ENCODE peak calls at places on chromosomes 6 and 20, in nine cellular contexts. One of them, this sample, is unnamed.

GRCh38 chr6:85864453-85865401 is 222.0 kb upstream of the SYNCRIP start:
- DNase-seq in stimulated activated CD4-positive, alpha-beta T cell treated with anti-CD3 and anti-CD28 coated beads, Interleukin-12 subunit alpha, Interleukin-12 subunit beta, amount 100 ng/mL, for 24 hours: no peak
- DNase-seq in fibroblast of the conjunctiva: no peak
- DNase-seq in activated naive CD8-positive, alpha-beta T cell treated with anti-CD3 and anti-CD28 coated beads for 36 hours: no peak
- DNase-seq in naive thymus-derived CD8-positive, alpha-beta T cell: no peak
- DNase-seq in lung: no peak
- DNase-seq in osteoblast: no peak
- DNase-seq in HS-27A: no peak
- DNase-seq in mesothelial cell of epicardium: no peak
- DNase-seq in this sample: peak

GRCh38 chr6:44826277-44826676 is 438.8 kb downstream of the CDC5L start:
- DNase-seq in lung: no peak
- DNase-seq in naive thymus-derived CD8-positive, alpha-beta T cell: no peak
- DNase-seq in osteoblast: no peak
- DNase-seq in mesothelial cell of epicardium: no peak
- DNase-seq in HS-27A: no peak
- DNase-seq in stimulated activated CD4-positive, alpha-beta T cell treated with anti-CD3 and anti-CD28 coated beads, Interleukin-12 subunit alpha, Interleukin-12 subunit beta, amount 100 ng/mL, for 24 hours: no peak
- DNase-seq in activated naive CD8-positive, alpha-beta T cell treated with anti-CD3 and anti-CD28 coated beads for 36 hours: no peak
- DNase-seq in fibroblast of the conjunctiva: no peak
- DNase-seq in this sample: no peak

GRCh38 chr6:25354078-25354940 is 75.1 kb downstream of the CARMIL1 start:
- DNase-seq in naive thymus-derived CD8-positive, alpha-beta T cell: no peak
- DNase-seq in lung: no peak
- DNase-seq in fibroblast of the conjunctiva: no peak
- DNase-seq in mesothelial cell of epicardium: no peak
- DNase-seq in activated naive CD8-positive, alpha-beta T cell treated with anti-CD3 and anti-CD28 coated beads for 36 hours: no peak
- DNase-seq in HS-27A: peak
- DNase-seq in osteoblast: peak
- DNase-seq in stimulated activated CD4-positive, alpha-beta T cell treated with anti-CD3 and anti-CD28 coated beads, Interleukin-12 subunit alpha, Interleukin-12 subunit beta, amount 100 ng/mL, for 24 hours: no peak
- DNase-seq in this sample: peak

GRCh38 chr20:49568491-49569151 is 684 bp upstream of the PTGIS start:
- DNase-seq in mesothelial cell of epicardium: peak
- DNase-seq in HS-27A: no peak
- DNase-seq in osteoblast: peak
- DNase-seq in lung: no peak
- DNase-seq in stimulated activated CD4-positive, alpha-beta T cell treated with anti-CD3 and anti-CD28 coated beads, Interleukin-12 subunit alpha, Interleukin-12 subunit beta, amount 100 ng/mL, for 24 hours: no peak
- DNase-seq in fibroblast of the conjunctiva: no peak
- DNase-seq in activated naive CD8-positive, alpha-beta T cell treated with anti-CD3 and anti-CD28 coated beads for 36 hours: no peak
- DNase-seq in naive thymus-derived CD8-positive, alpha-beta T cell: no peak
- DNase-seq in this sample: no peak

GRCh38 chr6:166025149-166025898 is 142.3 kb downstream of the TBXT start:
- DNase-seq in naive thymus-derived CD8-positive, alpha-beta T cell: no peak
- DNase-seq in HS-27A: no peak
- DNase-seq in fibroblast of the conjunctiva: peak
- DNase-seq in mesothelial cell of epicardium: no peak
- DNase-seq in stimulated activated CD4-positive, alpha-beta T cell treated with anti-CD3 and anti-CD28 coated beads, Interleukin-12 subunit alpha, Interleukin-12 subunit beta, amount 100 ng/mL, for 24 hours: no peak
- DNase-seq in osteoblast: peak
- DNase-seq in activated naive CD8-positive, alpha-beta T cell treated with anti-CD3 and anti-CD28 coated beads for 36 hours: no peak
- DNase-seq in lung: no peak
- DNase-seq in this sample: peak

GRCh38 chr20:17628101-17628841 is 53.8 kb downstream of the RRBP1 start:
- DNase-seq in HS-27A: no peak
- DNase-seq in activated naive CD8-positive, alpha-beta T cell treated with anti-CD3 and anti-CD28 coated beads for 36 hours: no peak
- DNase-seq in lung: no peak
- DNase-seq in stimulated activated CD4-positive, alpha-beta T cell treated with anti-CD3 and anti-CD28 coated beads, Interleukin-12 subunit alpha, Interleukin-12 subunit beta, amount 100 ng/mL, for 24 hours: no peak
- DNase-seq in naive thymus-derived CD8-positive, alpha-beta T cell: no peak
- DNase-seq in mesothelial cell of epicardium: no peak
- DNase-seq in fibroblast of the conjunctiva: no peak
- DNase-seq in osteoblast: peak
- DNase-seq in this sample: no peak

GRCh38 chr6:3561745-3562144 is 104.9 kb upstream of the SLC22A23 start:
- DNase-seq in HS-27A: no peak
- DNase-seq in naive thymus-derived CD8-positive, alpha-beta T cell: no peak
- DNase-seq in osteoblast: no peak
- DNase-seq in fibroblast of the conjunctiva: no peak
- DNase-seq in mesothelial cell of epicardium: no peak
- DNase-seq in stimulated activated CD4-positive, alpha-beta T cell treated with anti-CD3 and anti-CD28 coated beads, Interleukin-12 subunit alpha, Interleukin-12 subunit beta, amount 100 ng/mL, for 24 hours: no peak
- DNase-seq in activated naive CD8-positive, alpha-beta T cell treated with anti-CD3 and anti-CD28 coated beads for 36 hours: no peak
- DNase-seq in lung: no peak
- DNase-seq in this sample: no peak

GRCh38 chr6:110329729-110330436 is 28.3 kb downstream of the METTL24 start:
- DNase-seq in naive thymus-derived CD8-positive, alpha-beta T cell: no peak
- DNase-seq in osteoblast: no peak
- DNase-seq in stimulated activated CD4-positive, alpha-beta T cell treated with anti-CD3 and anti-CD28 coated beads, Interleukin-12 subunit alpha, Interleukin-12 subunit beta, amount 100 ng/mL, for 24 hours: no peak
- DNase-seq in activated naive CD8-positive, alpha-beta T cell treated with anti-CD3 and anti-CD28 coated beads for 36 hours: no peak
- DNase-seq in HS-27A: no peak
- DNase-seq in lung: no peak
- DNase-seq in mesothelial cell of epicardium: no peak
- DNase-seq in fibroblast of the conjunctiva: no peak
- DNase-seq in this sample: no peak

GRCh38 chr6:23308166-23308565 is 738.8 kb downstream of the HDGFL1 start:
- DNase-seq in fibroblast of the conjunctiva: no peak
- DNase-seq in lung: no peak
- DNase-seq in stimulated activated CD4-positive, alpha-beta T cell treated with anti-CD3 and anti-CD28 coated beads, Interleukin-12 subunit alpha, Interleukin-12 subunit beta, amount 100 ng/mL, for 24 hours: no peak
- DNase-seq in activated naive CD8-positive, alpha-beta T cell treated with anti-CD3 and anti-CD28 coated beads for 36 hours: no peak
- DNase-seq in mesothelial cell of epicardium: no peak
- DNase-seq in osteoblast: no peak
- DNase-seq in HS-27A: no peak
- DNase-seq in naive thymus-derived CD8-positive, alpha-beta T cell: no peak
- DNase-seq in this sample: no peak

GRCh38 chr6:26159417-26160273 is 72.4 kb downstream of the HFE start:
- DNase-seq in naive thymus-derived CD8-positive, alpha-beta T cell: no peak
- DNase-seq in mesothelial cell of epicardium: no peak
- DNase-seq in activated naive CD8-positive, alpha-beta T cell treated with anti-CD3 and anti-CD28 coated beads for 36 hours: no peak
- DNase-seq in fibroblast of the conjunctiva: no peak
- DNase-seq in stimulated activated CD4-positive, alpha-beta T cell treated with anti-CD3 and anti-CD28 coated beads, Interleukin-12 subunit alpha, Interleukin-12 subunit beta, amount 100 ng/mL, for 24 hours: no peak
- DNase-seq in lung: no peak
- DNase-seq in osteoblast: peak
- DNase-seq in HS-27A: no peak
- DNase-seq in this sample: no peak

GRCh38 chr6:33689148-33689494 is 22.4 kb downstream of the UQCC2 start:
- DNase-seq in activated naive CD8-positive, alpha-beta T cell treated with anti-CD3 and anti-CD28 coated beads for 36 hours: no peak
- DNase-seq in stimulated activated CD4-positive, alpha-beta T cell treated with anti-CD3 and anti-CD28 coated beads, Interleukin-12 subunit alpha, Interleukin-12 subunit beta, amount 100 ng/mL, for 24 hours: no peak
- DNase-seq in HS-27A: no peak
- DNase-seq in lung: no peak
- DNase-seq in naive thymus-derived CD8-positive, alpha-beta T cell: no peak
- DNase-seq in mesothelial cell of epicardium: no peak
- DNase-seq in osteoblast: peak
- DNase-seq in fibroblast of the conjunctiva: no peak
- DNase-seq in this sample: no peak

GRCh38 chr20:8232332-8232731 is 100.3 kb downstream of the PLCB1 start:
- DNase-seq in activated naive CD8-positive, alpha-beta T cell treated with anti-CD3 and anti-CD28 coated beads for 36 hours: no peak
- DNase-seq in mesothelial cell of epicardium: no peak
- DNase-seq in HS-27A: no peak
- DNase-seq in naive thymus-derived CD8-positive, alpha-beta T cell: no peak
- DNase-seq in lung: no peak
- DNase-seq in stimulated activated CD4-positive, alpha-beta T cell treated with anti-CD3 and anti-CD28 coated beads, Interleukin-12 subunit alpha, Interleukin-12 subunit beta, amount 100 ng/mL, for 24 hours: no peak
- DNase-seq in osteoblast: no peak
- DNase-seq in fibroblast of the conjunctiva: no peak
- DNase-seq in this sample: no peak

GRCh38 chr6:72946766-72947165 is 278.5 kb downstream of the KHDC1L start:
- DNase-seq in fibroblast of the conjunctiva: peak
- DNase-seq in mesothelial cell of epicardium: no peak
- DNase-seq in stimulated activated CD4-positive, alpha-beta T cell treated with anti-CD3 and anti-CD28 coated beads, Interleukin-12 subunit alpha, Interleukin-12 subunit beta, amount 100 ng/mL, for 24 hours: no peak
- DNase-seq in activated naive CD8-positive, alpha-beta T cell treated with anti-CD3 and anti-CD28 coated beads for 36 hours: no peak
- DNase-seq in naive thymus-derived CD8-positive, alpha-beta T cell: no peak
- DNase-seq in osteoblast: no peak
- DNase-seq in lung: no peak
- DNase-seq in HS-27A: no peak
- DNase-seq in this sample: no peak

GRCh38 chr6:40517654-40518053 is 69.5 kb downstream of the LRFN2 start:
- DNase-seq in osteoblast: no peak
- DNase-seq in HS-27A: no peak
- DNase-seq in lung: no peak
- DNase-seq in naive thymus-derived CD8-positive, alpha-beta T cell: no peak
- DNase-seq in mesothelial cell of epicardium: no peak
- DNase-seq in fibroblast of the conjunctiva: no peak
- DNase-seq in stimulated activated CD4-positive, alpha-beta T cell treated with anti-CD3 and anti-CD28 coated beads, Interleukin-12 subunit alpha, Interleukin-12 subunit beta, amount 100 ng/mL, for 24 hours: no peak
- DNase-seq in activated naive CD8-positive, alpha-beta T cell treated with anti-CD3 and anti-CD28 coated beads for 36 hours: no peak
- DNase-seq in this sample: no peak

GRCh38 chr20:17921774-17922173 is 46.8 kb downstream of the SNX5 start:
- DNase-seq in stimulated activated CD4-positive, alpha-beta T cell treated with anti-CD3 and anti-CD28 coated beads, Interleukin-12 subunit alpha, Interleukin-12 subunit beta, amount 100 ng/mL, for 24 hours: no peak
- DNase-seq in mesothelial cell of epicardium: no peak
- DNase-seq in fibroblast of the conjunctiva: no peak
- DNase-seq in HS-27A: no peak
- DNase-seq in osteoblast: no peak
- DNase-seq in lung: no peak
- DNase-seq in activated naive CD8-positive, alpha-beta T cell treated with anti-CD3 and anti-CD28 coated beads for 36 hours: no peak
- DNase-seq in naive thymus-derived CD8-positive, alpha-beta T cell: no peak
- DNase-seq in this sample: no peak

GRCh38 chr20:12210591-12210990 is 292.9 kb downstream of the BTBD3 start:
- DNase-seq in osteoblast: no peak
- DNase-seq in mesothelial cell of epicardium: no peak
- DNase-seq in fibroblast of the conjunctiva: no peak
- DNase-seq in HS-27A: no peak
- DNase-seq in activated naive CD8-positive, alpha-beta T cell treated with anti-CD3 and anti-CD28 coated beads for 36 hours: no peak
- DNase-seq in lung: no peak
- DNase-seq in stimulated activated CD4-positive, alpha-beta T cell treated with anti-CD3 and anti-CD28 coated beads, Interleukin-12 subunit alpha, Interleukin-12 subunit beta, amount 100 ng/mL, for 24 hours: no peak
- DNase-seq in naive thymus-derived CD8-positive, alpha-beta T cell: no peak
- DNase-seq in this sample: no peak

GRCh38 chr6:104940881-104941693 is 15.8 kb upstream of the LIN28B start:
- DNase-seq in stimulated activated CD4-positive, alpha-beta T cell treated with anti-CD3 and anti-CD28 coated beads, Interleukin-12 subunit alpha, Interleukin-12 subunit beta, amount 100 ng/mL, for 24 hours: peak
- DNase-seq in HS-27A: no peak
- DNase-seq in naive thymus-derived CD8-positive, alpha-beta T cell: no peak
- DNase-seq in mesothelial cell of epicardium: peak
- DNase-seq in osteoblast: peak
- DNase-seq in activated naive CD8-positive, alpha-beta T cell treated with anti-CD3 and anti-CD28 coated beads for 36 hours: peak
- DNase-seq in lung: no peak
- DNase-seq in fibroblast of the conjunctiva: no peak
- DNase-seq in this sample: peak

GRCh38 chr20:37565134-37565811 is 37.6 kb upstream of the BLCAP start:
- DNase-seq in HS-27A: no peak
- DNase-seq in mesothelial cell of epicardium: no peak
- DNase-seq in fibroblast of the conjunctiva: no peak
- DNase-seq in naive thymus-derived CD8-positive, alpha-beta T cell: no peak
- DNase-seq in osteoblast: no peak
- DNase-seq in stimulated activated CD4-positive, alpha-beta T cell treated with anti-CD3 and anti-CD28 coated beads, Interleukin-12 subunit alpha, Interleukin-12 subunit beta, amount 100 ng/mL, for 24 hours: no peak
- DNase-seq in lung: no peak
- DNase-seq in activated naive CD8-positive, alpha-beta T cell treated with anti-CD3 and anti-CD28 coated beads for 36 hours: no peak
- DNase-seq in this sample: no peak

GRCh38 chr6:142698751-142699150 is 246.2 kb downstream of the HIVEP2 start:
- DNase-seq in mesothelial cell of epicardium: no peak
- DNase-seq in naive thymus-derived CD8-positive, alpha-beta T cell: no peak
- DNase-seq in activated naive CD8-positive, alpha-beta T cell treated with anti-CD3 and anti-CD28 coated beads for 36 hours: no peak
- DNase-seq in lung: no peak
- DNase-seq in osteoblast: no peak
- DNase-seq in HS-27A: no peak
- DNase-seq in stimulated activated CD4-positive, alpha-beta T cell treated with anti-CD3 and anti-CD28 coated beads, Interleukin-12 subunit alpha, Interleukin-12 subunit beta, amount 100 ng/mL, for 24 hours: no peak
- DNase-seq in fibroblast of the conjunctiva: no peak
- DNase-seq in this sample: no peak

GRCh38 chr6:35831257-35832007 is 26.3 kb downstream of the LHFPL5 start:
- DNase-seq in stimulated activated CD4-positive, alpha-beta T cell treated with anti-CD3 and anti-CD28 coated beads, Interleukin-12 subunit alpha, Interleukin-12 subunit beta, amount 100 ng/mL, for 24 hours: no peak
- DNase-seq in activated naive CD8-positive, alpha-beta T cell treated with anti-CD3 and anti-CD28 coated beads for 36 hours: no peak
- DNase-seq in osteoblast: no peak
- DNase-seq in HS-27A: no peak
- DNase-seq in mesothelial cell of epicardium: no peak
- DNase-seq in naive thymus-derived CD8-positive, alpha-beta T cell: no peak
- DNase-seq in lung: no peak
- DNase-seq in fibroblast of the conjunctiva: no peak
- DNase-seq in this sample: no peak

GRCh38 chr20:1327241-1327653 is 1.7 kb downstream of the SDCBP2 start:
- DNase-seq in lung: no peak
- DNase-seq in mesothelial cell of epicardium: no peak
- DNase-seq in naive thymus-derived CD8-positive, alpha-beta T cell: no peak
- DNase-seq in stimulated activated CD4-positive, alpha-beta T cell treated with anti-CD3 and anti-CD28 coated beads, Interleukin-12 subunit alpha, Interleukin-12 subunit beta, amount 100 ng/mL, for 24 hours: no peak
- DNase-seq in fibroblast of the conjunctiva: no peak
- DNase-seq in osteoblast: peak
- DNase-seq in HS-27A: no peak
- DNase-seq in activated naive CD8-positive, alpha-beta T cell treated with anti-CD3 and anti-CD28 coated beads for 36 hours: peak
- DNase-seq in this sample: no peak

GRCh38 chr6:151325075-151326050 is 66.0 kb downstream of the ZBTB2 start:
- DNase-seq in activated naive CD8-positive, alpha-beta T cell treated with anti-CD3 and anti-CD28 coated beads for 36 hours: peak
- DNase-seq in naive thymus-derived CD8-positive, alpha-beta T cell: peak
- DNase-seq in fibroblast of the conjunctiva: peak
- DNase-seq in lung: peak
- DNase-seq in HS-27A: peak
- DNase-seq in stimulated activated CD4-positive, alpha-beta T cell treated with anti-CD3 and anti-CD28 coated beads, Interleukin-12 subunit alpha, Interleukin-12 subunit beta, amount 100 ng/mL, for 24 hours: no peak
- DNase-seq in osteoblast: peak
- DNase-seq in mesothelial cell of epicardium: no peak
- DNase-seq in this sample: peak

GRCh38 chr6:31171931-31172882 is 1.7 kb upstream of the POU5F1 start:
- DNase-seq in mesothelial cell of epicardium: no peak
- DNase-seq in osteoblast: no peak
- DNase-seq in naive thymus-derived CD8-positive, alpha-beta T cell: no peak
- DNase-seq in HS-27A: no peak
- DNase-seq in fibroblast of the conjunctiva: no peak
- DNase-seq in stimulated activated CD4-positive, alpha-beta T cell treated with anti-CD3 and anti-CD28 coated beads, Interleukin-12 subunit alpha, Interleukin-12 subunit beta, amount 100 ng/mL, for 24 hours: no peak
- DNase-seq in activated naive CD8-positive, alpha-beta T cell treated with anti-CD3 and anti-CD28 coated beads for 36 hours: no peak
- DNase-seq in lung: no peak
- DNase-seq in this sample: no peak

GRCh38 chr6:36504982-36505381 is 42.3 kb downstream of the STK38 start:
- DNase-seq in fibroblast of the conjunctiva: no peak
- DNase-seq in activated naive CD8-positive, alpha-beta T cell treated with anti-CD3 and anti-CD28 coated beads for 36 hours: no peak
- DNase-seq in osteoblast: no peak
- DNase-seq in HS-27A: no peak
- DNase-seq in mesothelial cell of epicardium: no peak
- DNase-seq in naive thymus-derived CD8-positive, alpha-beta T cell: no peak
- DNase-seq in stimulated activated CD4-positive, alpha-beta T cell treated with anti-CD3 and anti-CD28 coated beads, Interleukin-12 subunit alpha, Interleukin-12 subunit beta, amount 100 ng/mL, for 24 hours: no peak
- DNase-seq in lung: no peak
- DNase-seq in this sample: peak

GRCh38 chr6:24283043-24283985 is 74.5 kb downstream of the DCDC2 start:
- DNase-seq in stimulated activated CD4-positive, alpha-beta T cell treated with anti-CD3 and anti-CD28 coated beads, Interleukin-12 subunit alpha, Interleukin-12 subunit beta, amount 100 ng/mL, for 24 hours: peak
- DNase-seq in naive thymus-derived CD8-positive, alpha-beta T cell: no peak
- DNase-seq in osteoblast: peak
- DNase-seq in activated naive CD8-positive, alpha-beta T cell treated with anti-CD3 and anti-CD28 coated beads for 36 hours: peak
- DNase-seq in mesothelial cell of epicardium: peak
- DNase-seq in fibroblast of the conjunctiva: peak
- DNase-seq in HS-27A: peak
- DNase-seq in lung: peak
- DNase-seq in this sample: peak

GRCh38 chr6:167769408-167770190 is 57.1 kb upstream of the AFDN start:
- DNase-seq in fibroblast of the conjunctiva: no peak
- DNase-seq in HS-27A: no peak
- DNase-seq in stimulated activated CD4-positive, alpha-beta T cell treated with anti-CD3 and anti-CD28 coated beads, Interleukin-12 subunit alpha, Interleukin-12 subunit beta, amount 100 ng/mL, for 24 hours: no peak
- DNase-seq in mesothelial cell of epicardium: no peak
- DNase-seq in naive thymus-derived CD8-positive, alpha-beta T cell: no peak
- DNase-seq in osteoblast: peak
- DNase-seq in activated naive CD8-positive, alpha-beta T cell treated with anti-CD3 and anti-CD28 coated beads for 36 hours: no peak
- DNase-seq in lung: no peak
- DNase-seq in this sample: no peak

GRCh38 chr20:237479-237878 is 10.4 kb downstream of the DEFB129 start:
- DNase-seq in stimulated activated CD4-positive, alpha-beta T cell treated with anti-CD3 and anti-CD28 coated beads, Interleukin-12 subunit alpha, Interleukin-12 subunit beta, amount 100 ng/mL, for 24 hours: peak
- DNase-seq in naive thymus-derived CD8-positive, alpha-beta T cell: peak
- DNase-seq in lung: peak
- DNase-seq in fibroblast of the conjunctiva: no peak
- DNase-seq in HS-27A: no peak
- DNase-seq in activated naive CD8-positive, alpha-beta T cell treated with anti-CD3 and anti-CD28 coated beads for 36 hours: peak
- DNase-seq in osteoblast: no peak
- DNase-seq in mesothelial cell of epicardium: no peak
- DNase-seq in this sample: no peak

This sample was measured in stromal cell of bone marrow.